ENCODE peak calls at places on chromosome 5, in four cellular contexts. C is dermis blood vessel endothelial cell; B is naive thymus-derived CD8-positive, alpha-beta T cell; L is SW 1271. F is an unnamed sample.

GRCh38 chr5:65809817-65810531 is 88.0 kb downstream of the NLN start:
- DNase-seq in C (no peak), B (no peak), L (no peak), F (no peak)

GRCh38 chr5:130912088-130912487 is 253.0 kb downstream of the HINT1 start:
- DNase-seq in C (no peak), B (no peak), L (no peak), F (no peak)

GRCh38 chr5:166165600-166165999 is 2125.8 kb upstream of the WWC1 start:
- DNase-seq in C (no peak), B (no peak), L (no peak), F (no peak)

GRCh38 chr5:172683696-172684464 is 42.8 kb downstream of the NEURL1B start:
- DNase-seq in C (no peak), B (peak), L (no peak), F (no peak)

GRCh38 chr5:55865831-55866230 is 14.7 kb downstream of the IL31RA start:
- DNase-seq in C (peak), B (no peak), L (no peak), F (no peak)

GRCh38 chr5:11801061-11801460 is 103.2 kb downstream of the CTNND2 start:
- DNase-seq in C (no peak), B (no peak), L (no peak), F (no peak)

GRCh38 chr5:1754531-1755220 is 45.0 kb downstream of the MRPL36 start:
- DNase-seq in C (no peak), B (no peak), L (no peak), F (no peak)

GRCh38 chr5:180353963-180354574 is 933 bp upstream of the GFPT2 start:
- DNase-seq in C (no peak), B (no peak), L (no peak), F (no peak)

GRCh38 chr5:106940986-106941385 is 729.8 kb downstream of the EFNA5 start:
- DNase-seq in C (no peak), B (no peak), L (no peak), F (no peak)

GRCh38 chr5:92917044-92917443 is 664.0 kb downstream of the NR2F1-AS1 start:
- DNase-seq in C (no peak), B (no peak), L (no peak), F (no peak)

F was measured in dermis microvascular lymphatic vessel endothelial cell.